ENCODE peak calls at places on chromosome 22, in eight cellular contexts. One of them, this sample, is unnamed. For H3K4me1, the result is how much of the 10 kb centered on the place peaks cover.

GRCh38 chr22:19109198-19110063 is 12.8 kb downstream of the DGCR2 start:
- DNase-seq in SJCRH30: no peak
- DNase-seq in OCI-LY7: peak
- DNase-seq in mesendoderm: no peak
- DNase-seq in cardiac muscle cell: no peak
- DNase-seq in heart left ventricle: no peak
- DNase-seq in body of pancreas: peak
- DNase-seq in spleen: no peak
- DNase-seq in this sample: peak

GRCh38 chr22:19429950-19430889 is 1.3 kb downstream of the HIRA start:
- DNase-seq in SJCRH30: peak
- DNase-seq in OCI-LY7: peak
- DNase-seq in mesendoderm: peak
- DNase-seq in cardiac muscle cell: peak
- DNase-seq in heart left ventricle: no peak
- DNase-seq in body of pancreas: peak
- DNase-seq in spleen: no peak
- DNase-seq in this sample: peak

GRCh38 chr22:19874307-19875060 is 19.8 kb upstream of the GNB1L start:
- DNase-seq in SJCRH30: peak
- DNase-seq in OCI-LY7: no peak
- DNase-seq in mesendoderm: no peak
- DNase-seq in cardiac muscle cell: peak
- DNase-seq in heart left ventricle: peak
- DNase-seq in body of pancreas: peak
- DNase-seq in spleen: peak
- DNase-seq in this sample: no peak

GRCh38 chr22:36928826-36929535 is 15.6 kb downstream of the CSF2RB start:
- DNase-seq in SJCRH30: no peak
- DNase-seq in OCI-LY7: no peak
- DNase-seq in mesendoderm: peak
- DNase-seq in cardiac muscle cell: no peak
- DNase-seq in heart left ventricle: no peak
- DNase-seq in body of pancreas: no peak
- DNase-seq in spleen: no peak
- DNase-seq in this sample: no peak

GRCh38 chr22:42613869-42614268 is 814 bp downstream of the POLDIP3 start:
- DNase-seq in SJCRH30: no peak
- DNase-seq in OCI-LY7: no peak
- DNase-seq in mesendoderm: peak
- DNase-seq in cardiac muscle cell: no peak
- DNase-seq in heart left ventricle: no peak
- DNase-seq in body of pancreas: no peak
- DNase-seq in spleen: no peak
- DNase-seq in this sample: no peak

GRCh38 chr22:48153726-48154125 is 1391.3 kb downstream of the TBC1D22A start:
- DNase-seq in SJCRH30: no peak
- DNase-seq in OCI-LY7: no peak
- DNase-seq in mesendoderm: no peak
- DNase-seq in cardiac muscle cell: no peak
- DNase-seq in heart left ventricle: no peak
- DNase-seq in body of pancreas: no peak
- DNase-seq in spleen: no peak
- DNase-seq in this sample: no peak

GRCh38 chr22:19984201-19984753 is 32.3 kb downstream of the ARVCF start:
- DNase-seq in SJCRH30: peak
- DNase-seq in OCI-LY7: no peak
- DNase-seq in mesendoderm: peak
- DNase-seq in cardiac muscle cell: no peak
- DNase-seq in heart left ventricle: peak
- DNase-seq in body of pancreas: no peak
- DNase-seq in spleen: peak
- DNase-seq in this sample: peak

GRCh38 chr22:48459259-48459658 is 1368.4 kb downstream of the BRD1 start:
- DNase-seq in SJCRH30: no peak
- DNase-seq in OCI-LY7: no peak
- DNase-seq in mesendoderm: no peak
- DNase-seq in cardiac muscle cell: no peak
- DNase-seq in heart left ventricle: no peak
- DNase-seq in body of pancreas: no peak
- DNase-seq in spleen: no peak
- DNase-seq in this sample: no peak

GRCh38 chr22:27133951-27134664 is 476.7 kb downstream of the MIAT start:
- DNase-seq in SJCRH30: no peak
- DNase-seq in OCI-LY7: no peak
- DNase-seq in mesendoderm: peak
- DNase-seq in cardiac muscle cell: no peak
- DNase-seq in heart left ventricle: no peak
- DNase-seq in body of pancreas: no peak
- DNase-seq in spleen: no peak
- DNase-seq in this sample: peak

GRCh38 chr22:42066937-42067336 is 3.7 kb downstream of the NAGA start:
- DNase-seq in SJCRH30: no peak
- DNase-seq in OCI-LY7: no peak
- DNase-seq in mesendoderm: no peak
- DNase-seq in cardiac muscle cell: no peak
- DNase-seq in heart left ventricle: no peak
- DNase-seq in body of pancreas: no peak
- DNase-seq in spleen: peak
- DNase-seq in this sample: no peak

GRCh38 chr22:32044913-32045312 is 1.9 kb downstream of the SLC5A1 start:
- DNase-seq in SJCRH30: no peak
- DNase-seq in OCI-LY7: no peak
- DNase-seq in mesendoderm: no peak
- DNase-seq in cardiac muscle cell: no peak
- DNase-seq in heart left ventricle: no peak
- DNase-seq in body of pancreas: no peak
- DNase-seq in spleen: no peak
- DNase-seq in this sample: no peak

GRCh38 chr22:32864596-32864995 is 63.1 kb downstream of the TIMP3 start:
- DNase-seq in SJCRH30: no peak
- DNase-seq in OCI-LY7: no peak
- DNase-seq in mesendoderm: no peak
- DNase-seq in cardiac muscle cell: no peak
- DNase-seq in heart left ventricle: no peak
- DNase-seq in body of pancreas: no peak
- DNase-seq in spleen: no peak
- DNase-seq in this sample: no peak

GRCh38 chr22:38219644-38220043 is 17.9 kb downstream of the MAFF start:
- DNase-seq in SJCRH30: no peak
- DNase-seq in OCI-LY7: no peak
- DNase-seq in mesendoderm: no peak
- DNase-seq in cardiac muscle cell: no peak
- DNase-seq in heart left ventricle: no peak
- DNase-seq in body of pancreas: no peak
- DNase-seq in spleen: no peak
- DNase-seq in this sample: no peak

GRCh38 chr22:25726241-25726640 is 15.7 kb upstream of the MYO18B start:
- DNase-seq in SJCRH30: no peak
- DNase-seq in OCI-LY7: no peak
- DNase-seq in mesendoderm: peak
- DNase-seq in cardiac muscle cell: no peak
- DNase-seq in heart left ventricle: no peak
- DNase-seq in body of pancreas: no peak
- DNase-seq in spleen: no peak
- DNase-seq in this sample: no peak

GRCh38 chr22:44360686-44361381 is 48.1 kb upstream of the SHISAL1 start:
- DNase-seq in SJCRH30: no peak
- DNase-seq in OCI-LY7: no peak
- DNase-seq in mesendoderm: peak
- DNase-seq in cardiac muscle cell: no peak
- DNase-seq in heart left ventricle: no peak
- DNase-seq in body of pancreas: no peak
- DNase-seq in spleen: peak
- DNase-seq in this sample: peak

GRCh38 chr22:50188356-50188755 is 2.6 kb downstream of the TRABD start:
- DNase-seq in SJCRH30: no peak
- DNase-seq in OCI-LY7: no peak
- DNase-seq in mesendoderm: no peak
- DNase-seq in cardiac muscle cell: no peak
- DNase-seq in heart left ventricle: no peak
- DNase-seq in body of pancreas: no peak
- DNase-seq in spleen: peak
- DNase-seq in this sample: no peak

GRCh38 chr22:50185384-50186087 is at the start of gene TRABD:
- DNase-seq in SJCRH30: peak
- DNase-seq in OCI-LY7: peak
- DNase-seq in mesendoderm: peak
- DNase-seq in cardiac muscle cell: peak
- DNase-seq in heart left ventricle: peak
- DNase-seq in body of pancreas: peak
- DNase-seq in spleen: peak
- DNase-seq in this sample: peak

GRCh38 chr22:50186789-50187523 is 1.2 kb downstream of the TRABD start:
- DNase-seq in SJCRH30: no peak
- DNase-seq in OCI-LY7: peak
- DNase-seq in mesendoderm: no peak
- DNase-seq in cardiac muscle cell: peak
- DNase-seq in heart left ventricle: no peak
- DNase-seq in body of pancreas: no peak
- DNase-seq in spleen: peak
- DNase-seq in this sample: no peak

GRCh38 chr22:50184541-50185383 is 951 bp upstream of the TRABD start:
- DNase-seq in SJCRH30: no peak
- DNase-seq in OCI-LY7: no peak
- DNase-seq in mesendoderm: no peak
- DNase-seq in cardiac muscle cell: no peak
- DNase-seq in heart left ventricle: no peak
- DNase-seq in body of pancreas: peak
- DNase-seq in spleen: peak
- DNase-seq in this sample: no peak

DNA sequence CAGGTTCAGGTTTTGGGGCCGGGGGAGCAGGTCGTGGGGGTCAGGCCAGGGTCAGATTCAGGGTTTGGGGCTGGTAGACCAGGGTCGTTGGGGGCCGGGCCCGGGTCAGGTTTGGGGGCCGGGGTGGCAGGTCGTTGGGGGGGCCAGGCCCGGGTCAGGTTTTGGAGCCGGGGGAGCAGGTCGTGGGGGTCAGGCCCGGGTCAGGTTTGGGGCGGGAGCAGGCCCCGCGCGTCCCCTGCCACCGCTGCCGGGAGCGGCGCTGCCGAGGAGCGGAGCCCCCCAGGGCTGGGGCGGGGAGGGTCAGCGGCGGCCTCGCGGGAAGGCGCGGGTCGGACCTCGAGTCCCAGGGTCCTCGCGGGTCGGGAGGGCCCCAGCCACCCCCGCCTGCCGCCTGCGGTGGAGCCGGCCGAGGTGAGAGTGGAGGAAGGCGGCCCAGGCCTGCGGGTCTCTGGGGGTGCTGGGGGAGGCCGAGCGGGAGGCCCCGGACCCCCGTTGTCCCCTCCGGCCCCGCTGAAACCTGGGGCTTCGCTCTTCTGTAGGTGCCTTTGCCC is 543 bp downstream of the TRABD start:
- DNase-seq in SJCRH30: no peak
- DNase-seq in OCI-LY7: peak
- DNase-seq in mesendoderm: no peak
- DNase-seq in cardiac muscle cell: peak
- DNase-seq in heart left ventricle: no peak
- DNase-seq in body of pancreas: no peak
- DNase-seq in spleen: peak
- DNase-seq in this sample: peak
- H3K27ac ChIP-seq in SJCRH30: no peak
- H3K27ac ChIP-seq in OCI-LY7: peak
- H3K27ac ChIP-seq in mesendoderm: no peak
- H3K27ac ChIP-seq in cardiac muscle cell: peak
- H3K27ac ChIP-seq in heart left ventricle: peak
- H3K27ac ChIP-seq in body of pancreas: peak
- H3K27ac ChIP-seq in spleen: peak
- H3K27ac ChIP-seq in this sample: no peak

DNA sequence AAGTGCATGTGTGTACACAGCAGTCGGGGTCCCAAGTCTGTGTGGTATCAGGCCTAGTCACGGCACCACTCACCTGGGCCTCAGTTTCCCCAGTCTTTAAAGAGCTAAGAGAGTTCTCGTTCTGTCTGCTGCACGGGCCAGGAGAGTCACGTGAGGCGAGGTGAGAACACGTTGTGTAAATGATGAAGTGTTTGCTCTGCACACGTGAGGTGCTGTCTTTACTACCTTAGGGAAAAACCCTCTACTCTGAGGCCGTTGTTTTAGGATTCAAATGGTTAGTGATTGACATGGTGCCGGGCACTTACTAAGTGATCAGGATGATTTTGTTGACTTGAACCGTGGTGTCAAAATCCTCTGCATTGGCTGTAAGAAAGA is 86.5 kb upstream of the PPARA start:
- DNase-seq in SJCRH30: no peak
- DNase-seq in OCI-LY7: no peak
- DNase-seq in mesendoderm: no peak
- DNase-seq in cardiac muscle cell: no peak
- DNase-seq in heart left ventricle: peak
- DNase-seq in body of pancreas: peak
- DNase-seq in spleen: peak
- DNase-seq in this sample: no peak
- H3K4me3 ChIP-seq in SJCRH30: no peak
- H3K4me3 ChIP-seq in OCI-LY7: no peak
- H3K4me3 ChIP-seq in mesendoderm: no peak
- H3K4me3 ChIP-seq in cardiac muscle cell: no peak
- H3K4me3 ChIP-seq in heart left ventricle: peak
- H3K4me3 ChIP-seq in body of pancreas: no peak
- H3K4me3 ChIP-seq in spleen: no peak
- H3K4me3 ChIP-seq in this sample: no peak

DNA sequence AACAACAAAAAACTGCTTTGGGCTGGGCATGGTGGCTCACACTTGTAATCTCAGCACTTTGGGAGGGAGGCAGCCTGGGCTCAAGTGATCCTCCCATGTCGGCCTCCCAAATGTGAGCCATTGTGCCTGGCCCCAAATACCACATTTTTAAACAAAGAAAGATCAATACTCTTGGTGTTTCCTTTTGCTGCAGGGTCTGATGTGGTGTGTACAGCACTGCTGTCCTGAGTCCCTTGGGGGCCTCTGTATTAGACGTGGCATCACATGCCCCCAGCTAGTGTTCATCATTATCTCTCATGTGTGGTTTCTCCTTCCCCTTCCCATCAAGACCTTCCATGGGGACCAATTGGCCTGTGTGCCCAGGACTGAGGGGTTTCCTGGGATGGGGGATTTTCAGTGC is 20.5 kb upstream of the XBP1 start:
- DNase-seq in SJCRH30: no peak
- DNase-seq in OCI-LY7: no peak
- DNase-seq in mesendoderm: no peak
- DNase-seq in cardiac muscle cell: no peak
- DNase-seq in heart left ventricle: no peak
- DNase-seq in body of pancreas: no peak
- DNase-seq in spleen: no peak
- DNase-seq in this sample: no peak
- H3K4me1 ChIP-seq in SJCRH30: under half
- H3K4me1 ChIP-seq in OCI-LY7: half or more
- H3K4me1 ChIP-seq in mesendoderm: under half
- H3K4me1 ChIP-seq in cardiac muscle cell: under half
- H3K4me1 ChIP-seq in heart left ventricle: under half
- H3K4me1 ChIP-seq in body of pancreas: half or more
- H3K4me1 ChIP-seq in spleen: under half
- H3K4me1 ChIP-seq in this sample: under half

DNA sequence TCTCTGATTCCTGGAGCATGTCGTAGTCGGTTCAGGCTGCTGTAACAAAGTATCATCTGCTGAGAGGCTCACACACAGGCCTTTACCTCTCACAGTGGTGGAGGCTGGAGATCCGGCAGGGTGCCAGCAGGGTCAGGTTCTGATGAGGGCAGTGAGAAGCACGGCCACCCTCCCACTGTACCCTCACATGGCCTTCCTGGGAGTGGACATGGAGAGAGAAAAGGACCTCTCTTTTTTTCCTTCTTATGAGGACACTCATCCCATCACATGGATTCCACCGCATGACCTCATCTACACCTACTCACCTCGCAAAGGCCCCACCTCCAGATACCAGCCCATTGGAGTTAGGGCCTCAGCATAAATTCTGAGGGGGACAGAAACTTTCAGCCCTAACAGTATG is 99.5 kb downstream of the BCR start:
- DNase-seq in SJCRH30: no peak
- DNase-seq in OCI-LY7: no peak
- DNase-seq in mesendoderm: no peak
- DNase-seq in cardiac muscle cell: no peak
- DNase-seq in heart left ventricle: no peak
- DNase-seq in body of pancreas: no peak
- DNase-seq in spleen: no peak
- DNase-seq in this sample: no peak
- H3K27ac ChIP-seq in SJCRH30: no peak
- H3K27ac ChIP-seq in OCI-LY7: no peak
- H3K27ac ChIP-seq in mesendoderm: no peak
- H3K27ac ChIP-seq in cardiac muscle cell: no peak
- H3K27ac ChIP-seq in heart left ventricle: peak
- H3K27ac ChIP-seq in body of pancreas: peak
- H3K27ac ChIP-seq in spleen: peak
- H3K27ac ChIP-seq in this sample: no peak